ENCODE peak calls at places on chromosomes 13 and 19, in four cellular contexts. V, K, I and L are unnamed samples.

GRCh38 chr19:719636-720377 is 11.1 kb downstream of the PALM start:
- DNase-seq in V (peak), I (no peak), K (peak), L (no peak)

GRCh38 chr13:50129065-50129922 is 114.0 kb downstream of the KCNRG start:
- DNase-seq in K (no peak), I (no peak), V (no peak), L (no peak)

GRCh38 chr19:34217952-34218817 is 36.2 kb upstream of the GARRE1 start:
- DNase-seq in K (peak), V (peak), I (no peak), L (no peak)

GRCh38 chr13:32381539-32381938 is 46.4 kb downstream of the N4BP2L1 start:
- DNase-seq in I (no peak), K (peak), V (no peak), L (peak)

GRCh38 chr13:91726666-91727065 is 328.2 kb downstream of the GPC5 start:
- DNase-seq in V (no peak), I (no peak), K (no peak), L (no peak)

GRCh38 chr13:41847216-41847615 is 113.7 kb downstream of the VWA8 start:
- DNase-seq in K (no peak), V (no peak), I (no peak), L (no peak)

GRCh38 chr13:33446821-33447481 is 161.4 kb upstream of the STARD13 start:
- DNase-seq in K (no peak), I (no peak), V (no peak), L (no peak)

GRCh38 chr19:29528350-29528945 is 2.7 kb downstream of the VSTM2B start:
- DNase-seq in V (peak), K (peak), I (peak), L (peak)

GRCh38 chr13:75135325-75135825 is 346.6 kb downstream of the TBC1D4 start:
- DNase-seq in I (no peak), K (no peak), V (no peak), L (no peak)

GRCh38 chr13:28177327-28177726 is 39.0 kb downstream of the PAN3 start:
- DNase-seq in K (no peak), V (no peak), I (no peak), L (no peak)

GRCh38 chr19:49069026-49069425 is 3.5 kb downstream of the KCNA7 start:
- DNase-seq in I (no peak), V (no peak), K (no peak), L (no peak)

GRCh38 chr19:3049089-3049488 is 13.2 kb downstream of the TLE5 start:
- DNase-seq in V (no peak), K (no peak), I (no peak), L (no peak)

DNA sequence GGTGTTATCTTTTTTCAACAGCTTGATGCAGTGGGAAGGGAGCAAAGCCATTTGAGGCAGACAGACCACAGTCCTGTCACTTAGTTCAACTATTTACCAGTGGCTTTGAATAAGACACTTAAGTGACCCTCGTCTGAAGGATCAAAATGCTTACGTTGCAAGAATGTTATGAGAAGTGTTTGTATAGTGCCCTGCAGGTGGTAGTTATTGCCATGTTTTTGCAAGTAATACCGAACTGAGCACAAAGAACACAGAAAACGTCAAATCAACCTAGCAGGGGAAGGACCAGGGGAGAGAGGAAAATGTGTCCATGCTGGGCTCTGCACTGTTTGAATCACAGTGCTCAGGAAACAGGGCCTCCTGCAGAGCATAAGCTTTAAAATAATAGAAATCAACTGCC is 2.8 kb downstream of the SOHLH2 start:
- DNase-seq in K (no peak), V (no peak), I (no peak), L (no peak)
- TF ChIP-seq TEAD4 in K (no peak), V (no peak), I (no peak), L (no peak)

GRCh38 chr19:42511340-42511739 is 16.9 kb downstream of the CEACAM1 start:
- DNase-seq in V (no peak), I (no peak), K (no peak), L (peak)
- TF ChIP-seq TEAD4 in V (no peak), I (no peak), K (no peak), L (no peak)

GRCh38 chr13:30766957-30767603 is 31.7 kb downstream of the ALOX5AP start:
- DNase-seq in V (no peak), K (no peak), I (no peak), L (no peak)
- TF ChIP-seq TEAD4 in V (no peak), K (no peak), I (no peak), L (no peak)

DNA sequence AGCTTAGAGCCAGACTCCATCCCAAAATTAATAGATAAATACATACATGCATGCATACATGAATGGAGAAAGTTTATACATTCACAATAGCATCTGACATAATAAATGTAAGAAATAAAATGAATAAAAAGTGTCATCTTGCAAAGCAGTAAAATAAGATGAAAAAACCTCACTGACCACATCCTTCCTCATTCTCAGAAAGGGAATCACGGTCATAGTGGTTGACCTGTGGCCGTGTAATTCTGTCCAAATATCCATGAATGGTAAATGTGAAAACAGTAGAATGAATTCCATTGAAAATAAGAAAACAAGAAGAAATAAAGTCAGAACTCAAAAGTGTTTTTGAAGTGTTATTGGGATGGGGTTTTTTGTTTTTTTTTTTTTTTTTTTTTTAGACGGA is 9.8 kb upstream of the CDC42EP5 start:
- DNase-seq in K (no peak), I (no peak), V (no peak), L (no peak)
- TF ChIP-seq TEAD4 in K (no peak), I (no peak), V (no peak), L (no peak)

GRCh38 chr13:97211357-97211756 is 10.8 kb upstream of the MBNL2 start:
- DNase-seq in V (no peak), I (no peak), K (no peak), L (no peak)

GRCh38 chr13:97215325-97215724 is 6.8 kb upstream of the MBNL2 start:
- DNase-seq in K (no peak), I (no peak), V (no peak), L (no peak)

GRCh38 chr13:97211986-97212385 is 10.1 kb upstream of the MBNL2 start:
- DNase-seq in K (no peak), I (no peak), V (no peak), L (no peak)

GRCh38 chr13:97214921-97215320 is 7.2 kb upstream of the MBNL2 start:
- DNase-seq in V (no peak), K (no peak), I (no peak), L (no peak)

DNA sequence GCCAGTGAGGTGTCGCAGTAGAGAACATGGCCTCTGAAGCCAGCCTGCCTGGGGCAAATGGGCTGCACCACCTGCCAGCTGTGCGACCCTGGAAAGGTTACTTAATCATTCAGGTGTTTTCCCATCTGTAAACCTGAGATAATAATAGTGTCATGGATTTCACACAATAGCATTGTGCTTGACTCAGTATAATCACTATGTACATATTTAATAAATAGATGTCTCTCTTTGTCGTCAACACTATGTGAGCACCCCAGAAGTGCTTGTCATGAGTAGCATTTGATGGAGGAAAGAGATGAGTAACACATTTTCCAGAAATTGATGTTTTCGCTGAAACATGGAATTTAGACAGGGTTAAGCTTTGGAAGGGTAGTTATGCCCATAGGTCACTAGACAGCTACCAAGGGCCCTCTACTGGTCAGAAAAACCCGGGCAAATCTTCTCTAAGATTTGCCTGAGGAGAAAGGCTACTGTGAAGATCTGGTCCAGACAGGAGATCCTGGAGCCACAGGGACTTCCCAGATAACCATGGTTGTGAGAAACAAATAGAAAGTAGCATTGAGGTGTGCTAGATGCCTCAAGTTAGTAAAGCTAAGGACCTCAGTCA is 9.5 kb upstream of the MBNL2 start:
- DNase-seq in K (no peak), I (peak), V (no peak), L (no peak)
- TF ChIP-seq TEAD4 in K (no peak), I (no peak), V (no peak), L (no peak)

GRCh38 chr19:19027228-19027627 is 6.1 kb downstream of the SUGP2 start:
- DNase-seq in K (no peak), V (no peak), I (no peak), L (no peak)

GRCh38 chr19:19022380-19022961 is 10.8 kb downstream of the SUGP2 start:
- DNase-seq in I (no peak), V (no peak), K (no peak), L (no peak)

GRCh38 chr19:19028526-19028925 is 4.8 kb downstream of the SUGP2 start:
- DNase-seq in K (no peak), I (no peak), V (no peak), L (no peak)

GRCh38 chr19:19021115-19021514 is 12.2 kb downstream of the SUGP2 start:
- DNase-seq in K (no peak), I (no peak), V (no peak), L (no peak)

GRCh38 chr19:19026299-19026971 is 6.9 kb downstream of the SUGP2 start:
- DNase-seq in I (no peak), K (no peak), V (no peak), L (no peak)
- TF ChIP-seq TEAD4 in I (no peak), K (no peak), V (no peak), L (no peak)

GRCh38 chr13:45178349-45179142 is 22.3 kb downstream of the KCTD4 start:
- DNase-seq in V (no peak), I (no peak), K (no peak), L (no peak)
- TF ChIP-seq TEAD4 in V (no peak), I (no peak), K (no peak), L (no peak)

GRCh38 chr13:54573186-54573585 is 1544.6 kb downstream of the OLFM4 start:
- DNase-seq in K (no peak), I (no peak), V (no peak), L (peak)
- TF ChIP-seq TEAD4 in K (no peak), I (no peak), V (no peak), L (no peak)

DNA sequence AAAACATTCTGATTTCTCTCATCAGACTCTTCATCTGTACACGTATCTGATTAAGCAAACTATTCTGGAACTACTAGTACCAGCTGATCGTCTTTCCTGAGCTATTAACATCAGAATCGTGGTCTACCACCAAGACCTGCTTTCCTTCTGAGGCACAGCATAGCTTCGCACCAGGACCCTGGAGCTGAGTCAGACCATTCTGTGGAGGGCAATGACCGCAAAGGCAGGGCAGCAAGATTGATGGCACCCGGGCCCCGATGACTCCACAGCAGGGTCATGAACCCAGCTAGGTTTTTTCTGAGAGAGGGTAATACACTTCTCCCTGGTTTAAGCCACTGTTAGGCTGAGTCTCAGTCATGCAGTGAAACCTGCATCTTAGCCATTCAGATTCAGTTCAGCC is 158.7 kb upstream of the GPR12 start:
- DNase-seq in I (no peak), V (no peak), K (no peak), L (no peak)
- TF ChIP-seq TEAD4 in I (no peak), V (no peak), K (no peak), L (no peak)